ENCODE peak calls at places on chromosomes 3 and 15, in four cellular contexts. L is left ventricle myocardium inferior, Z is heart right ventricle, S is suprapubic skin. V is an unnamed sample.

GRCh38 chr3:161008086-161008485 is 97.1 kb downstream of the B3GALNT1 start:
- DNase-seq in L (no peak), Z (no peak), S (no peak), V (no peak)

GRCh38 chr3:134762016-134762415 is 33.0 kb upstream of the EPHB1 start:
- DNase-seq in L (no peak), Z (no peak), S (no peak), V (no peak)

GRCh38 chr3:120338517-120338916 is 10.6 kb downstream of the LRRC58 start:
- DNase-seq in L (no peak), Z (no peak), S (no peak), V (no peak)

GRCh38 chr3:129867506-129868124 is 25.9 kb downstream of the TMCC1 start:
- DNase-seq in L (no peak), Z (no peak), S (no peak), V (no peak)

GRCh38 chr3:193677734-193678133 is 84.7 kb downstream of the OPA1 start:
- DNase-seq in L (no peak), Z (no peak), S (no peak), V (no peak)

GRCh38 chr3:104069114-104069513 is 1297.6 kb upstream of the ALCAM start:
- DNase-seq in L (no peak), Z (no peak), S (no peak), V (no peak)

GRCh38 chr15:36371509-36371908 is 207.9 kb upstream of the CDIN1 start:
- DNase-seq in L (no peak), Z (no peak), S (no peak), V (no peak)

GRCh38 chr15:65638681-65639089 is 16.9 kb downstream of the SLC24A1 start:
- DNase-seq in L (no peak), Z (no peak), S (no peak), V (no peak)

GRCh38 chr3:46393554-46394434 is 13.1 kb downstream of the CCR5AS start:
- DNase-seq in L (no peak), Z (no peak), S (no peak), V (no peak)

GRCh38 chr15:59522988-59523461 is 85.0 kb downstream of the FAM81A start:
- DNase-seq in L (no peak), Z (no peak), S (no peak), V (no peak)

GRCh38 chr15:83698294-83698693 is 44.4 kb downstream of the ADAMTSL3 start:
- DNase-seq in L (peak; percentile 76), Z (peak; percentile 64), S (no peak), V (no peak)

GRCh38 chr15:67383903-67384302 is 129.3 kb downstream of the IQCH start:
- DNase-seq in L (no peak), Z (no peak), S (no peak), V (no peak)

GRCh38 chr3:32435911-32436815 is 44.5 kb downstream of the CMTM7 start:
- DNase-seq in L (no peak), Z (no peak), S (no peak), V (no peak)

GRCh38 chr15:26702381-26702780 is 70.5 kb downstream of the GABRB3 start:
- DNase-seq in L (no peak), Z (no peak), S (no peak), V (no peak)

GRCh38 chr3:178302966-178303930 is 233.0 kb upstream of the KCNMB2 start:
- DNase-seq in L (no peak), Z (no peak), S (no peak), V (no peak)

GRCh38 chr3:193190387-193190786 is 50.6 kb upstream of the PLAAT1 start:
- DNase-seq in L (no peak), Z (no peak), S (no peak), V (no peak)

GRCh38 chr3:141875374-141875892 is 1.0 kb upstream of the ATP1B3 start:
- DNase-seq in L (peak; percentile 87), Z (peak; percentile 87), S (peak; percentile 95), V (peak; percentile 55)

GRCh38 chr15:57747206-57747605 is 40.7 kb downstream of the POLR2M start:
- DNase-seq in L (no peak), Z (peak; percentile 34), S (no peak), V (no peak)

GRCh38 chr3:190911382-190911781 is 48.9 kb upstream of the GMNC start:
- DNase-seq in L (no peak), Z (no peak), S (no peak), V (no peak)

GRCh38 chr3:100412897-100413590 is 11.7 kb downstream of the LNP1 start:
- DNase-seq in L (no peak), Z (no peak), S (no peak), V (no peak)

GRCh38 chr3:170499562-170500156 is 81.0 kb downstream of the CLDN11 start:
- DNase-seq in L (no peak), Z (no peak), S (no peak), V (no peak)

GRCh38 chr3:72271215-72271614 is 486.3 kb upstream of the PROK2 start:
- DNase-seq in L (no peak), Z (no peak), S (no peak), V (no peak)

GRCh38 chr15:29430124-29430523 is 160.5 kb upstream of the NSMCE3 start:
- DNase-seq in L (no peak), Z (no peak), S (no peak), V (no peak)

GRCh38 chr3:172201136-172201989 is 162.0 kb downstream of the FNDC3B start:
- DNase-seq in L (peak; percentile 89), Z (peak; percentile 88), S (peak; percentile 89), V (no peak)

GRCh38 chr3:130857336-130858026 is 36.4 kb upstream of the ATP2C1 start:
- DNase-seq in L (no peak), Z (no peak), S (no peak), V (no peak)

GRCh38 chr3:29067014-29067413 is 213.9 kb upstream of the RBMS3 start:
- DNase-seq in L (no peak), Z (no peak), S (no peak), V (no peak)

GRCh38 chr3:155525324-155525833 is 219.5 kb downstream of the PLCH1 start:
- DNase-seq in L (no peak), Z (no peak), S (no peak), V (no peak)

GRCh38 chr3:54873059-54873695 is 54.7 kb downstream of the LRTM1 start:
- DNase-seq in L (no peak), Z (no peak), S (no peak), V (no peak)

GRCh38 chr15:60507596-60508424 is 28.9 kb upstream of the ICE2 start:
- DNase-seq in L (no peak), Z (no peak), S (no peak), V (no peak)

GRCh38 chr3:96331341-96331740 is 483.1 kb upstream of the EPHA6 start:
- DNase-seq in L (no peak), Z (no peak), S (no peak), V (no peak)

GRCh38 chr15:94582368-94582767 is 351.0 kb downstream of the MCTP2 start:
- DNase-seq in L (no peak), Z (no peak), S (no peak), V (no peak)

GRCh38 chr15:41394924-41395323 is 7.4 kb downstream of the NDUFAF1 start:
- DNase-seq in L (no peak), Z (no peak), S (no peak), V (no peak)
- H3K27ac ChIP-seq in L (no peak overlapping the region), Z (no peak overlapping the region), S (no peak overlapping the region), V (no peak overlapping the region)

DNA sequence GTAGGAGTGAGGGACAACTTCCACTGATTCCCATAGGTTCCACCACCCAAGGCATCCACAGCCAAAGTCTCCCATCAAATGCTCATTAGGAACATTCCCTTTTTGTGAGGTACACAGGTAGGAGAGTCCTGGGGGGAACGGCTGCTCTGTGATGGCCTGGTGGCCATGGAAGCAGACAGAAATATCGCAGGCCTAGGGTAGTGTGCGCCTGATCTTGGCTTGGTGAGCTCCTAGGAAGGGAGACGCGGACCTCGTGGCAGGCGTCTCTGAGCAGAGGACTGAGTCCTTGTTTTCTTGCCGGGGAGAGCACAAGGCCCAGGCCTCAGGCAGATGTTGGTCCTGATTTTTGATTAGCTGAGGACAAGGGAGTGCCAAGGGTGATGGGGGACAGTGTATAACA is 99.5 kb downstream of the SNRPN start:
- DNase-seq in L (no peak), Z (no peak), S (no peak), V (no peak)
- H3K9me3 ChIP-seq in L (peaks cover 100% of the 10 kb centered on the region), Z (peaks cover 19% of the 10 kb centered on the region), S (peaks cover 98% of the 10 kb centered on the region), V (peaks cover 100% of the 10 kb centered on the region)

DNA sequence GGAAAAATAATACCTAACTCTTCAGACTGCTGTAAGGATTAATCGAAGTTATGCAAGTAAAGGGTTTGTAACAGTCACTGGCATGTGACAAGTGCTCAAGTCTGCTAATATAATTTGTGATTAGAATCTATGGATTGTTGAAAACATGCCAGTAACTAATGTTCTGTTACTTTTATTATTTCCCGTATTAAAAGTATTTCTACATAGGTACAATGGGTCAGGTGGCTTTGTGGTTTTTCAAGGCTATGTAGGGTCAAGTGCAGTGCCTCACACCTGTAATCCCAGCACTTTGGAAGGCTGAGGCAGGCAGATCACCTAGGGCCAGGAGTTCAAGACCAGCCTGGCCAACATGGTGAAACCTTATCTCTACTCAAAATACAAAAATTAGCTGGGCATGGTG is 29.4 kb downstream of the ULK4 start:
- DNase-seq in L (no peak), Z (no peak), S (no peak), V (no peak)
- H3K27ac ChIP-seq in L (peak overlapping the region; percentile 1), Z (no peak overlapping the region), S (no peak overlapping the region), V (no peak overlapping the region)

GRCh38 chr3:175029828-175030227 is 170.7 kb downstream of the NAALADL2 start:
- DNase-seq in L (no peak), Z (no peak), S (no peak), V (no peak)
- H3K9me3 ChIP-seq in L (peaks cover 5% of the 10 kb centered on the region), Z (no peaks in the 10 kb centered on the region), S (no peaks in the 10 kb centered on the region), V (no peaks in the 10 kb centered on the region)

GRCh38 chr3:97871206-97871605 is 49.4 kb downstream of the CRYBG3 start:
- DNase-seq in L (no peak), Z (no peak), S (no peak), V (no peak)
- H3K27ac ChIP-seq in L (no peak overlapping the region), Z (no peak overlapping the region), S (peak overlapping the region; percentile 80), V (no peak overlapping the region)

V was measured in thoracic aorta.